ENCODE peak calls at places on chromosomes 2 and 18, in eight cellular contexts. V is transverse colon, C is ovary, G is adrenal gland, J is breast epithelium, Z is vagina, S is body of pancreas, L is IMR-90. X is an unnamed sample.

GRCh38 chr2:172823451-172823850 is 87.8 kb downstream of the RAPGEF4 start:
- DNase-seq in V (no peak), J (no peak), Z (no peak), G (no peak), L (no peak), C (no peak), S (no peak), X (no peak)

GRCh38 chr18:63961430-63961980 is 8.4 kb upstream of the SERPINB8 start:
- DNase-seq in Z (no peak), L (no peak), C (no peak), G (no peak), J (no peak), V (no peak), S (no peak), X (no peak)

GRCh38 chr2:235325126-235325525 is 168.7 kb upstream of the AGAP1 start:
- DNase-seq in J (no peak), Z (no peak), C (no peak), S (no peak), G (no peak), L (no peak), V (no peak), X (no peak)

GRCh38 chr2:127049927-127050802 is 56.8 kb downstream of the BIN1 start:
- DNase-seq in Z (no peak), G (peak), V (peak), S (peak), L (peak), J (no peak), C (peak), X (peak)

GRCh38 chr2:63053889-63054725 is 3.5 kb downstream of the OTX1 start:
- DNase-seq in V (peak), C (no peak), Z (no peak), S (no peak), L (no peak), G (no peak), J (no peak), X (no peak)

GRCh38 chr2:28544405-28544914 is 48.6 kb downstream of the PLB1 start:
- DNase-seq in V (peak), Z (no peak), S (no peak), J (no peak), G (peak), C (no peak), L (no peak), X (peak)

GRCh38 chr18:62863629-62864028 is 148.3 kb downstream of the PHLPP1 start:
- DNase-seq in V (no peak), L (peak), S (no peak), G (peak), Z (no peak), J (no peak), C (no peak), X (no peak)

GRCh38 chr2:100960688-100961087 is 41.4 kb upstream of the RPL31 start:
- DNase-seq in C (no peak), Z (no peak), L (no peak), V (no peak), S (no peak), G (no peak), J (no peak), X (no peak)

DNA sequence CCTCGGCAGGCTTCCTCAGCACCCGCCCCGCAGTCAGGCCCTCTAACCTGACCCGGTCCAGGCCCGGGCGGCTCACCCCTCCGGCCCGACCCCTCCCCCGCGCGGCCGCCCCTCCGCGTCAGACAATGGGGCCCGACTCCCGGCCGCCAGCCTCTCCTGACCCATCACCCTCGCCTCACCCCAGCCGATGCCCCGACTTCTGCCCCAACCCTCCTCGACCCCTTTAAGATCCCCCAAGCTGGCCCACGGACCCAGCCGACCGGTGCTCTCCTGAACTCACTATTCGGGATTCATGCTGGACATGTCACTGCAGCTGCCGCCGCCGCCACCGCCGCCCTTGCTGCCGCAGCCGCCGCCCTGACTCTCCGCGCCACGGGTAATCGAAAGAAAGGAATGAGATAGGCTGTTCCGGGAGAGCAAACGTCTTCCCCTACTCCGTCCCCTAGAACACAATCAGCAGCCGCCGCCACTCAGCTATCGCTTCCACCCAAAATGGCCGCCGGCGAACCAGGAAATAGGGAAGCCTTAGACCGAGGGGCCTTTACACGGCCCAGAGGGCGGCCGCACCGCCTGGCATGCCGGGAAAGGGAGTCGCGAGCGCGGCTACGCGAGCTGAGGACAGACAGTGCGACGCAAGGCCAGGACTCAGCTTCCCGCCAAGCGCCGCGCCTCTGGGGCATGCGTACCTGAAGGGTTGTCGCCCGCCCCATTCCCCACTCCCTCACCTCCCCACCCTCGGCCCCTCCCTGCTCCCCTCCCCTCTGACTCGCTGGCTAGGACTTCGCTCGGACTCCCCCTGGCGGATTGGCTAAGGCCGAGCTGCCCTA is at the start of gene RAB1A:
- DNase-seq in Z (peak), V (peak), S (peak), G (peak), L (peak), J (peak), C (peak), X (peak)
- TF ChIP-seq POLR2A in Z (no peak), V (peak), S (peak), G (peak), L (peak), J (peak), C (peak), X (no peak)

GRCh38 chr2:231563378-231563961 is 29.2 kb upstream of the TEX44 start:
- DNase-seq in G (peak), Z (no peak), C (peak), S (peak), J (peak), L (peak), V (peak), X (peak)
- TF ChIP-seq CTCF in G (peak), Z (peak), C (peak), S (peak), J (peak), L (peak), V (peak), X (no peak)

DNA sequence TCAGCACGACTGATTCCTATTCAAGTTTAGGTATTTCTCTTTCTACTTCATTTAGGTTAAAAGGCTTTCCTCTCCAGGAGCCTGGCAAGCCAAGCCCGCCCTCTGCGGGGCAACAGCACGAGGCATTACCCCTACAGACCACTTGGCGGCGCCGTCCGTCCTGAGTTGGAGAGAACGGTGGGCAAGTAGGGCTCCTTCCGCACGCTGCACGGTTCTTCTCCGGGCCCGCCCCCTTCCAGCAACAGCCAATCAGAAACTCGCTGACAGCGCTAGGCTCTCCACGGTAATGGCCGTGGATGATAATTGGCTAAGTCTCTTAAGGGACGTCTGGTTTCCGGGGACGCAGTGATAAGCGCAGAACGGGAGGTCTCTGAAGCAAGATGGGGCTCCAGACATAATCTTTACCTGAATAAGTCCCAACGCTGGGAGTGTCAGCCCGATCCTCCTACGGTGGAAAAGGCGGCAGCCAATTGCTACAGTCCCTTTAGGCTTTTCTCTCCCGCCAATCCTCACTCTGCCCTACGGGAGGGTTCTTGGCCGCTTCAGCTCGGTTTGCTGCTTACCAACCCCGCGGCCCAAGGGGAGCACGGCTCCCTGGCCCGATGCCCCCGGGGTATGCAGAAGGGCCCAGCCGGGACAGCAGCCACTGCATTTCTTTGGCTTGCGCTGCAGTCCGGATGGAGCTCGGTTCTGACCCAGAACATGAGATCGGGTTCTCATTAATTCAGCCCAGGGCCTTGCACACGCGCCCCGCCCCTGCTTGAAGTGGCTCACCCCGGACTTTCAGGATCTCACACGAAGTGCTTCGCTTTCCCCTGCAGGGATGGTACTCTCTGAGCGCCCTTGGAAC is 206.9 kb upstream of the PKDCC start:
- DNase-seq in Z (no peak), C (peak), V (peak), S (peak), G (peak), L (peak), J (peak), X (peak)
- TF ChIP-seq POLR2A in Z (no peak), C (peak), V (peak), S (peak), G (peak), L (peak), J (no peak), X (no peak)

GRCh38 chr18:5456577-5457466 is 87.0 kb downstream of the EPB41L3 start:
- DNase-seq in J (no peak), S (no peak), V (no peak), C (no peak), G (peak), Z (no peak), L (peak), X (no peak)
- TF ChIP-seq CTCF in J (no peak), S (no peak), V (peak), C (no peak), G (peak), Z (no peak), L (peak), X (no peak)

GRCh38 chr2:96321230-96322103 is 3.6 kb upstream of the ITPRIPL1 start:
- DNase-seq in V (peak), L (peak), C (no peak), Z (no peak), G (no peak), S (peak), J (no peak), X (peak)

GRCh38 chr2:96325884-96326255 is 753 bp downstream of the ITPRIPL1 start:
- DNase-seq in J (no peak), Z (no peak), S (peak), L (no peak), C (no peak), V (peak), G (no peak), X (peak)

GRCh38 chr2:96324716-96325037 is 440 bp upstream of the ITPRIPL1 start:
- DNase-seq in C (no peak), Z (no peak), V (no peak), G (no peak), J (no peak), S (no peak), L (no peak), X (no peak)

GRCh38 chr2:96325038-96325883 is at the start of gene ITPRIPL1:
- DNase-seq in G (no peak), S (peak), J (no peak), L (no peak), C (no peak), V (peak), Z (no peak), X (no peak)

GRCh38 chr2:96323849-96324248 is 1.3 kb upstream of the ITPRIPL1 start:
- DNase-seq in L (no peak), S (no peak), J (no peak), V (no peak), G (no peak), Z (no peak), C (no peak), X (no peak)
- TF ChIP-seq POLR2A in L (no peak), S (no peak), J (no peak), V (no peak), G (no peak), Z (no peak), C (no peak), X (no peak)

GRCh38 chr2:205564761-205565160 is 117.5 kb upstream of the NRP2 start:
- DNase-seq in J (no peak), G (no peak), L (no peak), Z (no peak), V (no peak), C (no peak), S (no peak), X (no peak)
- TF ChIP-seq CTCF in J (no peak), G (no peak), L (no peak), Z (no peak), V (no peak), C (no peak), S (no peak), X (no peak)

GRCh38 chr2:105327690-105328089 is 1.8 kb downstream of the TGFBRAP1 start:
- DNase-seq in J (no peak), L (no peak), S (no peak), G (no peak), Z (no peak), V (no peak), C (no peak), X (no peak)

GRCh38 chr2:105325389-105325963 is 4.1 kb downstream of the TGFBRAP1 start:
- DNase-seq in V (no peak), C (no peak), S (no peak), J (no peak), Z (no peak), G (no peak), L (peak), X (no peak)

GRCh38 chr2:105321875-105322646 is 7.5 kb downstream of the TGFBRAP1 start:
- DNase-seq in L (peak), S (no peak), C (no peak), Z (no peak), J (no peak), V (no peak), G (no peak), X (no peak)

GRCh38 chr2:105323117-105323516 is 6.4 kb downstream of the TGFBRAP1 start:
- DNase-seq in Z (no peak), S (no peak), J (no peak), L (no peak), G (no peak), C (no peak), V (no peak), X (no peak)

DNA sequence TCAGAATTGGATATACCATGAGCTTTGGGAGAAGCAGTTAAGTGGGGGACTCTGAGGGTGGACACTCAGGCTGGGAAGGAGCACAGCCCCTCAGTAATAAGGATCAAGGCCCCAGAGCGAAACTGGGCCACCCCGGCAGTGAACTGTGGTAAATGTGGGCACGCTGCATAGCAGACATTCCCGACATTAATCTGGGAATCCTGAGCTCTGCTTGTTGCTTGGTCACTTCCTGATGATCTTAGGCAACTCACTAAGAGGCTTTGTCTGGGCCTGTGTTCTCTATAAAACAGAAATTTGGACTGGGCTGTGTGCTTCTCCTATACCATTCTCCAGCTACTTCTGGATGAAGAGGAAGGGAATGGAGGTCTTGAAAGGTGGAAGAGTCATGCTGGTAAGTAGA is 4.8 kb downstream of the TGFBRAP1 start:
- DNase-seq in V (no peak), S (no peak), L (peak), J (peak), C (no peak), Z (no peak), G (no peak), X (no peak)
- TF ChIP-seq POLR2A in V (no peak), S (no peak), L (no peak), J (no peak), C (no peak), Z (no peak), G (no peak), X (no peak)

GRCh38 chr18:8944871-8945245 is 157.6 kb upstream of the NDUFV2 start:
- DNase-seq in J (no peak), L (no peak), S (no peak), G (no peak), C (no peak), Z (no peak), V (no peak), X (no peak)
- TF ChIP-seq CTCF in J (no peak), L (no peak), S (no peak), G (no peak), C (no peak), Z (no peak), V (no peak), X (no peak)

GRCh38 chr2:226717719-226718118 is 81.9 kb downstream of the IRS1 start:
- DNase-seq in V (no peak), G (no peak), Z (no peak), L (no peak), J (no peak), C (no peak), S (no peak), X (no peak)

GRCh38 chr2:226711606-226712296 is 87.9 kb downstream of the IRS1 start:
- DNase-seq in Z (no peak), J (no peak), L (no peak), G (no peak), V (no peak), S (no peak), C (no peak), X (no peak)

GRCh38 chr2:226716126-226716525 is 83.5 kb downstream of the IRS1 start:
- DNase-seq in C (no peak), Z (no peak), J (no peak), G (no peak), S (no peak), L (no peak), V (no peak), X (no peak)

GRCh38 chr2:226712941-226713340 is 86.7 kb downstream of the IRS1 start:
- DNase-seq in C (no peak), S (no peak), J (no peak), G (no peak), V (no peak), Z (no peak), L (no peak), X (no peak)

DNA sequence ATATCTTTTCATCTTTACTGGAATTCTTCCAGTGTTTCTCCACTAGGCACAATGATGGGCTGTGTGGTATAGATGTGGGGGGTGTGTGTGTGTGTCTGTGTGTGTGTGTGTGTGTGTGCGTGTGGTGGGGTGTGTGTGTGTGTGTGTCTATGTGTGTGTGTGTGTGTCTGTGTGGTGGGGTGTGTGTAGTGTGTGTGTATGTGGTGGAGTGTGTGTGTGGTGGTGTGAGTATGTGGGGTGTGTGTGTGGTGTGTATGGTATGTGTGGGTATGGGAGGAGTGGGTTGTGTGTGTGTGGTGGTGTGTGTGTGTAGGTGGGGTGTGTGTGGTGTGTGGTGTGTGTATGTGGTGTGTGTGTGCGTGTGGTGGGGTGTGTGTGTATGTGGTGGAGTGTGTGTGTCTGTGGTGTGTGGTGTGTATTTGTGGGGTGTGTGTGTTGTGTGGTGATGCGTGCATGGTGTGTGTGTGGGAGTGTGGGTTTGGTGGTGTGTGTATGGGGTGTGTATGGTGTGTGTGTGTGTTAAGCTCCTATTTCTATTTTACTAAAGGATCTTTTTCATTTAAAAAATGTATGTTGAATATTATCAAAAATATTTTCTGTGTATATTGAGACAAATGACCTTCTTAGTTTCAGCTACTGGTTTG is 84.2 kb downstream of the IRS1 start:
- DNase-seq in G (no peak), C (no peak), V (no peak), L (no peak), J (no peak), S (no peak), Z (no peak), X (no peak)
- TF ChIP-seq POLR2A in G (no peak), C (no peak), V (no peak), L (no peak), J (no peak), S (no peak), Z (no peak), X (no peak)

GRCh38 chr18:1078301-1078700 is 173.6 kb downstream of the ADCYAP1 start:
- DNase-seq in V (no peak), S (no peak), L (no peak), Z (no peak), J (no peak), G (no peak), C (no peak), X (no peak)
- TF ChIP-seq CTCF in V (no peak), S (no peak), L (no peak), Z (no peak), J (no peak), G (no peak), C (no peak), X (no peak)